ENCODE peak calls at places on chromosomes 2 and 18, in four cellular contexts. X, I, A and G are unnamed samples.

GRCh38 chr2:225428360-225428759 is 28.9 kb downstream of the NYAP2 start:
- DNase-seq in X (no peak), I (no peak), A (no peak), G (no peak)

GRCh38 chr2:100256416-100256815 is 65.9 kb downstream of the LONRF2 start:
- DNase-seq in X (no peak), I (no peak), A (no peak), G (no peak)

GRCh38 chr2:60858897-60859311 is 22.5 kb upstream of the REL start:
- DNase-seq in X (peak; percentile 25), I (no peak), A (no peak), G (no peak)

GRCh38 chr18:56545539-56545938 is 92.9 kb downstream of the TXNL1 start:
- DNase-seq in X (no peak), I (no peak), A (no peak), G (no peak)

GRCh38 chr2:180356676-180357075 is 349.6 kb upstream of the CWC22 start:
- DNase-seq in X (no peak), I (no peak), A (no peak), G (no peak)

GRCh38 chr2:218218409-218219185 is 1.6 kb downstream of the ARPC2 start:
- DNase-seq in X (no peak), I (peak; percentile 53), A (no peak), G (no peak)

GRCh38 chr18:79394438-79395307 is 1.1 kb upstream of the NFATC1 start:
- DNase-seq in X (no peak), I (no peak), A (no peak), G (peak; percentile 44)

GRCh38 chr2:237581751-237582746 is 8.5 kb downstream of the RAB17 start:
- DNase-seq in X (peak; percentile 82), I (peak; percentile 35), A (peak; percentile 15), G (peak; percentile 58)

GRCh38 chr2:178128836-178129630 is 16.8 kb downstream of the RBM45 start:
- DNase-seq in X (no peak), I (no peak), A (no peak), G (no peak)

DNA sequence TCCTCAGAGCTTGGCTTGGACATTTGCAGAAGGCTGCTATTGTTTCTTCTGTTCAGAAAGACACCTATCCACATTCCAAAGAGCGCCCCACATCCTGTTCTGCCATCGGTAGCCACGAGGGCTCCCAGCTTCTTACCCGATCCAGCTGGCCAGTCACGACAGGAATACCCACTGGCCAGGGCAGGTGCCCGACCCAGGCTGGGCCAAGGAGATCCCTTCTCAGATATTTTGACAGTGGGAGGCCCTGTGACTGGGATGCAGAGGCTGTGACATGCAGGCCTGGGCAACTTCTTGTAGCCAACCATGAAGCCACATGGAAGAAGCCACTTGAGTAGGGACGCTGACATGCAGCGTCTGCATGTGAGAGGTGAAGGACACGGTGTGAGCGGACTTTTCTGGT is 34.5 kb downstream of the KCNIP3 start:
- DNase-seq in X (no peak), I (no peak), A (no peak), G (no peak)
- TF ChIP-seq RFX5 in X (no peak), I (no peak), A (no peak), G (no peak)

GRCh38 chr2:195649629-195650190 is 7.3 kb upstream of the SLC39A10 start:
- DNase-seq in X (no peak), I (no peak), A (no peak), G (no peak)
- H3K4me1 ChIP-seq in X (no peaks in the 10 kb centered on the region), I (peaks cover 20% of the 10 kb centered on the region), A (peaks cover 14% of the 10 kb centered on the region), G (no peaks in the 10 kb centered on the region)

DNA sequence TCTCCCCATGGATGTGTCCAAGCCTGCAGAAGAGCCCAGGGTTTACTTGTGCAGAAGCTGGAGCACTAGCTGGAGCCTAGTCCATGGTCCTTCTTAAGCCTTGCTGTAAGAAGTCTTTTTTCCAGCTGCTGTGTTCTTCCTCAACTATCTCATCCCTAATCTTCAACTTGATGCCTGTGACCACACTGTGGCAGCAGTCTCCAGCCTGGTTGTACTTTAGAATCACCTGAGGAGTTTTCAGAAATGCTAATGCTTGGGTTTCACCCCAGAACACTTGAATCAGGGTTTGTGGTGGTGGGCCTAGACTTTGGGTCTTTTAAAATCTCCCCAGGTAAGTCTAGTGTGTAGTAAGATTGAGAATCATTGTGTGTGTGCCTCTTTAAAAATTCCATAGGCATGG is 173.6 kb downstream of the ADCYAP1 start:
- DNase-seq in X (no peak), I (no peak), A (no peak), G (no peak)
- TF ChIP-seq CHD4 in X (no peak), I (no peak), A (no peak), G (no peak)

DNA sequence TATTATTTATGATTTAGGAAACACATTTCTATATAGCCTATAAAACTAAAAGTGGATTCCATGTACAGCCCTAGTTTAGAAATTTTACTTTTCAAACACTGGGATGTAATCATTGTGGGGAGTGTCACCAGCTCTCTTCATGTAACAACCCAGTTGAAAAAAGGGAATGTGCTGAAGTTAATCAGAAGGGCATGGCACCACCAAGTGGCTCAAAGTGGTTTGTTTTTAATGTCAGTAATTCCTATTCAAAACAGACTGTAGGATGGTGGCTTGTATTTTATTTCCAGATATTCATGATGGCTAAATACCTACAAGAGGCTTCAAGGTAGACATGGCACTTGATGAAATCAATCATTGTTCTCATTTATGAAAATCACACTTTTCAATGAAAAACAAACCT is 58.1 kb upstream of the TMEM182 start:
- DNase-seq in X (peak; percentile 33), I (no peak), A (peak; percentile 58), G (peak; percentile 55)
- TF ChIP-seq RFX5 in X (no peak), I (no peak), A (no peak), G (no peak)

GRCh38 chr2:85251070-85251616 is 76.6 kb downstream of the TGOLN2 start:
- DNase-seq in X (no peak), I (no peak), A (no peak), G (no peak)
- H3K4me1 ChIP-seq in X (peaks cover 7% of the 10 kb centered on the region), I (no peaks in the 10 kb centered on the region), A (no peaks in the 10 kb centered on the region), G (peaks cover 22% of the 10 kb centered on the region)

DNA sequence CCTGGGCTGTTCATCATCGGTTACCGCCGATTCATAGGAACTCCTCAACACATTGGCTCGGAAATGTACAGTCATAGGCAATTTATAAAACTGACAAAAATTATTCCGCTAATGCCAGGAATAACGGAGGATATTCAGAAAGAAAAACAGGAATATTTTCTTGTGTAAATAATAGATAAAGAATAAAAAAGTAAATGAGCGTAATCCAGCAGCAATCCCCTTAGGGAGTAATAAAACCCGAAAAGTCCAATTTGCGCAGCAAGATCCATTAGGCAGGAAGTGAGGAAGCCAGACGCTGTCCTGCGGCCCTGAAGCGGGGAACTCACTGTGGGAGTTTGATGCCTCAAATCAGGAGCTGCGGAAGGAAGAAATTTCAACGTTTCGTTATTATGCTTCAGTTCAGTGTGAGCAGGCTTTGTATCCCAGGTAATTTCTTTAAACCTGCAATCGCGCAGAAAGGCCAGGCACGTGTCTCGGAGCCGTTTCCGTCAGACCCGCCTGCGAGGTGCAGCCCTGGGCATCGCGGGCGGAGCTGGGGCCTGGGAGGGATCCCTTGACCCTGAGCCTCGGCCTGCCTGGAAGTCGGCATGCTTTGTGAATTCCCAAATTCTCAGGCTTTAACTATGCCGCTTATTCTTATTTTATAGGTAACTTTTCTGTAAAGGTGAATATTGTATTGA is 180.9 kb upstream of the ALKAL2 start:
- DNase-seq in X (no peak), I (no peak), A (no peak), G (no peak)
- TF ChIP-seq CHD4 in X (no peak), I (no peak), A (no peak), G (no peak)